ENCODE peak calls at places on chromosomes 5 and 9, in seven cellular contexts. One of them, this sample, is unnamed.

GRCh38 chr9:68507098-68507795 is 33.4 kb downstream of the TMEM252 start:
- DNase-seq in stomach: no peak
- DNase-seq in OCI-LY7: peak; percentile 26
- DNase-seq in HFF-Myc: no peak
- DNase-seq in aorta: no peak
- DNase-seq in BJ: no peak
- DNase-seq in transverse colon: no peak
- DNase-seq in this sample: peak; percentile 37

GRCh38 chr9:107890921-107891465 is 401.4 kb upstream of the KLF4 start:
- DNase-seq in stomach: no peak
- DNase-seq in OCI-LY7: no peak
- DNase-seq in HFF-Myc: no peak
- DNase-seq in aorta: no peak
- DNase-seq in BJ: no peak
- DNase-seq in transverse colon: no peak
- DNase-seq in this sample: no peak

GRCh38 chr9:72440383-72440782 is 75.4 kb upstream of the ZFAND5 start:
- DNase-seq in stomach: no peak
- DNase-seq in OCI-LY7: no peak
- DNase-seq in HFF-Myc: no peak
- DNase-seq in aorta: no peak
- DNase-seq in BJ: no peak
- DNase-seq in transverse colon: no peak
- DNase-seq in this sample: no peak

GRCh38 chr9:123929177-123929869 is 603 bp downstream of the DENND1A start:
- DNase-seq in stomach: no peak
- DNase-seq in OCI-LY7: peak; percentile 33
- DNase-seq in HFF-Myc: no peak
- DNase-seq in aorta: no peak
- DNase-seq in BJ: no peak
- DNase-seq in transverse colon: peak; percentile 44
- DNase-seq in this sample: peak; percentile 66

GRCh38 chr5:15938961-15939360 is 240.6 kb downstream of the MARCHF11 start:
- DNase-seq in stomach: no peak
- DNase-seq in OCI-LY7: no peak
- DNase-seq in HFF-Myc: peak; percentile 63
- DNase-seq in aorta: no peak
- DNase-seq in BJ: peak; percentile 25
- DNase-seq in transverse colon: no peak
- DNase-seq in this sample: no peak

GRCh38 chr5:136133416-136134383 is 1.1 kb downstream of the SMAD5 start:
- DNase-seq in stomach: peak; percentile 68
- DNase-seq in OCI-LY7: peak; percentile 52
- DNase-seq in HFF-Myc: no peak
- DNase-seq in aorta: peak; percentile 75
- DNase-seq in BJ: no peak
- DNase-seq in transverse colon: peak; percentile 66
- DNase-seq in this sample: peak; percentile 45

GRCh38 chr5:33737697-33738096 is 154.1 kb downstream of the ADAMTS12 start:
- DNase-seq in stomach: no peak
- DNase-seq in OCI-LY7: no peak
- DNase-seq in HFF-Myc: no peak
- DNase-seq in aorta: no peak
- DNase-seq in BJ: no peak
- DNase-seq in transverse colon: no peak
- DNase-seq in this sample: no peak

GRCh38 chr5:107672212-107673105 is 1.7 kb upstream of the EFNA5 start:
- DNase-seq in stomach: peak; percentile 85
- DNase-seq in OCI-LY7: peak; percentile 67
- DNase-seq in HFF-Myc: no peak
- DNase-seq in aorta: peak; percentile 89
- DNase-seq in BJ: peak; percentile 35
- DNase-seq in transverse colon: peak; percentile 88
- DNase-seq in this sample: peak; percentile 80

GRCh38 chr5:2015116-2015848 is 132.6 kb upstream of the IRX4 start:
- DNase-seq in stomach: no peak
- DNase-seq in OCI-LY7: no peak
- DNase-seq in HFF-Myc: no peak
- DNase-seq in aorta: no peak
- DNase-seq in BJ: no peak
- DNase-seq in transverse colon: no peak
- DNase-seq in this sample: no peak

GRCh38 chr5:41908374-41909079 is 4.4 kb downstream of the RIMOC1 start:
- DNase-seq in stomach: no peak
- DNase-seq in OCI-LY7: no peak
- DNase-seq in HFF-Myc: no peak
- DNase-seq in aorta: no peak
- DNase-seq in BJ: peak; percentile 41
- DNase-seq in transverse colon: no peak
- DNase-seq in this sample: no peak

GRCh38 chr5:77560677-77561263 is 68.7 kb upstream of the WDR41 start:
- DNase-seq in stomach: no peak
- DNase-seq in OCI-LY7: peak; percentile 14
- DNase-seq in HFF-Myc: peak; percentile 21
- DNase-seq in aorta: no peak
- DNase-seq in BJ: no peak
- DNase-seq in transverse colon: no peak
- DNase-seq in this sample: peak; percentile 60

GRCh38 chr9:93130861-93131481 is 3.1 kb downstream of the NINJ1 start:
- DNase-seq in stomach: no peak
- DNase-seq in OCI-LY7: no peak
- DNase-seq in HFF-Myc: no peak
- DNase-seq in aorta: no peak
- DNase-seq in BJ: no peak
- DNase-seq in transverse colon: peak; percentile 44
- DNase-seq in this sample: no peak

GRCh38 chr9:15142903-15143534 is 164.0 kb downstream of the TTC39B start:
- DNase-seq in stomach: no peak
- DNase-seq in OCI-LY7: peak; percentile 46
- DNase-seq in HFF-Myc: peak; percentile 29
- DNase-seq in aorta: no peak
- DNase-seq in BJ: no peak
- DNase-seq in transverse colon: no peak
- DNase-seq in this sample: peak; percentile 52

GRCh38 chr9:95379630-95380029 is 62.1 kb upstream of the FANCC start:
- DNase-seq in stomach: no peak
- DNase-seq in OCI-LY7: peak; percentile 45
- DNase-seq in HFF-Myc: no peak
- DNase-seq in aorta: no peak
- DNase-seq in BJ: no peak
- DNase-seq in transverse colon: no peak
- DNase-seq in this sample: peak; percentile 15

GRCh38 chr5:69217154-69217731 is 17.4 kb upstream of the CDK7 start:
- DNase-seq in stomach: peak; percentile 99
- DNase-seq in OCI-LY7: no peak
- DNase-seq in HFF-Myc: no peak
- DNase-seq in aorta: no peak
- DNase-seq in BJ: no peak
- DNase-seq in transverse colon: peak; percentile 99
- DNase-seq in this sample: peak; percentile 30

GRCh38 chr9:134434896-134435506 is 108.7 kb downstream of the RXRA start:
- DNase-seq in stomach: peak; percentile 98
- DNase-seq in OCI-LY7: no peak
- DNase-seq in HFF-Myc: peak; percentile 91
- DNase-seq in aorta: peak; percentile 97
- DNase-seq in BJ: peak; percentile 74
- DNase-seq in transverse colon: peak; percentile 91
- DNase-seq in this sample: no peak

GRCh38 chr5:143514915-143515314 is 111.4 kb upstream of the NR3C1 start:
- DNase-seq in stomach: no peak
- DNase-seq in OCI-LY7: no peak
- DNase-seq in HFF-Myc: no peak
- DNase-seq in aorta: no peak
- DNase-seq in BJ: peak; percentile 59
- DNase-seq in transverse colon: no peak
- DNase-seq in this sample: peak; percentile 34

DNA sequence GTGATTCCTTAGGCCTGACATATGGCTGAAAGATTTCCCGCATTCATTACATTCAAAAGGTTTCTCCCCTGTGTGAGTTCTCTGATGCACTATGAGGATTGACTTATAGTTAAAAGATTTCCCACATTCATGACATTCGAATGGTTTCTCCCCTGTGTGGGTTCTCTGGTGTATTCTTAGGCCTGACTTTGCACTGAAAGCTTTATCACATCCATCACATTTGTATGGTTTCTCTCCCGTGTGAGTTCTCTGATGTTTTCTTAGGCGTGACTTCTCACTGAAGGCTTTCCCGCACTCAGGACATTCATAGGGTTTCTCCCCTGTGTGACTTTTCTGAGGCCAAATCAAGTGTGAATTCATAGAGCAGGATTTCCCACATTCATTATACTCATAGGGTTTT is 35.8 kb downstream of the ZNF782 start:
- DNase-seq in stomach: no peak
- DNase-seq in OCI-LY7: peak; percentile 1
- DNase-seq in HFF-Myc: no peak
- DNase-seq in aorta: no peak
- DNase-seq in BJ: no peak
- DNase-seq in transverse colon: no peak
- DNase-seq in this sample: no peak
- H3K4me3 ChIP-seq in stomach: no peak overlapping the region
- H3K4me3 ChIP-seq in OCI-LY7: no peak overlapping the region
- H3K4me3 ChIP-seq in HFF-Myc: no peak overlapping the region
- H3K4me3 ChIP-seq in aorta: no peak overlapping the region
- H3K4me3 ChIP-seq in BJ: no peak overlapping the region
- H3K4me3 ChIP-seq in transverse colon: no peak overlapping the region
- H3K4me3 ChIP-seq in this sample: no peak overlapping the region

DNA sequence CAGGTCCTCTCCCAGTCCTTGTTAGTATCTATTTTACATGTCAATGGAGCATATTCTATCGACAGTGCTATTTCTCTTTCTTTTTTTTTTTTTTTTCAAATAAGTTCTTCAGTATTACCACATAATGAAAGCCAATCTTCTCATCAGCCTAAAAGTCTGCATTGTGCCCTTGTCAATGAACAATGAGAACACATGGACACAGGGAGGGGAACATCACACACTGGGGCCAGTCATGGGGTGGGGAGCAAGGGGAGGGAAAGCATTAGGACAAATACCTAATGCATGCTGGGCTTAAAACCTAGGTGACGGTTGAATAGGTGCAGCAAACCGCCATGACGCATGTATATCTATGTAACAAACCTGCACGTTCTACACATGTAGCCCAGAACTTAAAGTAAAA is 47.7 kb upstream of the TEX48 start:
- DNase-seq in stomach: no peak
- DNase-seq in OCI-LY7: no peak
- DNase-seq in HFF-Myc: no peak
- DNase-seq in aorta: no peak
- DNase-seq in BJ: no peak
- DNase-seq in transverse colon: no peak
- DNase-seq in this sample: no peak
- H3K4me3 ChIP-seq in stomach: no peak overlapping the region
- H3K4me3 ChIP-seq in OCI-LY7: no peak overlapping the region
- H3K4me3 ChIP-seq in HFF-Myc: no peak overlapping the region
- H3K4me3 ChIP-seq in aorta: no peak overlapping the region
- H3K4me3 ChIP-seq in BJ: no peak overlapping the region
- H3K4me3 ChIP-seq in transverse colon: no peak overlapping the region
- H3K4me3 ChIP-seq in this sample: no peak overlapping the region

DNA sequence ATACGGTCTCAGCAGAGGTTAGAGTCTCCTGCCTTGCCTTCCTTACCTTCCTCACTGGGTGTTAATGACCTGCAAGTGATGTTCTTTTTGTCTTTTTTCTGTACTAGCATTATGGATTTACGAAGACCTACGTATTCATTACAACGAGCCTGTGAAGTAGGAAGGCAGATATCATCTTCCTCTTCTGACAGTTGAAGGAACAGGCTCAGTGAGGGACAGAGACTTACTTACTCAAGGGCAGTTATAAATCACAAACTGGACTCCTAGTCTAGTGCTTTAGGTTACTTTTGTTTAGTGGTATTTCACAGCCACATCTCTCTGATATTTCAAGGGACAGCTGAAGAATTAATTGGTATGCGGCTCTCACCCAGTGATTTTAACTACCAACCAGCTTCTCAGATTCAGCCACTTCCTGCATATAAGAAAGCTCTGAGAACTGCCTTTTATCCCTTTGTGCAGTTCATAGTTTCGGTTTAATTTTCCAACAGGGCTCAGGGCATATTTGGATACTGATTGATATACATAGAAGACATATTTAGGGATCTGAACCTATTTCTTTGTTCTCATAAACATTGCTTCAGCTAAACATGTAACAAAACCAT is 85.1 kb upstream of the CKMT2 start:
- DNase-seq in stomach: no peak
- DNase-seq in OCI-LY7: no peak
- DNase-seq in HFF-Myc: no peak
- DNase-seq in aorta: no peak
- DNase-seq in BJ: no peak
- DNase-seq in transverse colon: no peak
- DNase-seq in this sample: no peak
- H3K4me3 ChIP-seq in stomach: no peak overlapping the region
- H3K4me3 ChIP-seq in OCI-LY7: no peak overlapping the region
- H3K4me3 ChIP-seq in HFF-Myc: no peak overlapping the region
- H3K4me3 ChIP-seq in aorta: no peak overlapping the region
- H3K4me3 ChIP-seq in BJ: no peak overlapping the region
- H3K4me3 ChIP-seq in transverse colon: no peak overlapping the region
- H3K4me3 ChIP-seq in this sample: no peak overlapping the region

GRCh38 chr5:56839062-56839461 is 23.7 kb downstream of the MAP3K1 start:
- DNase-seq in stomach: no peak
- DNase-seq in OCI-LY7: no peak
- DNase-seq in HFF-Myc: no peak
- DNase-seq in aorta: no peak
- DNase-seq in BJ: no peak
- DNase-seq in transverse colon: no peak
- DNase-seq in this sample: no peak
- H3K4me3 ChIP-seq in stomach: no peak overlapping the region
- H3K4me3 ChIP-seq in OCI-LY7: no peak overlapping the region
- H3K4me3 ChIP-seq in HFF-Myc: no peak overlapping the region
- H3K4me3 ChIP-seq in aorta: no peak overlapping the region
- H3K4me3 ChIP-seq in BJ: no peak overlapping the region
- H3K4me3 ChIP-seq in transverse colon: no peak overlapping the region
- H3K4me3 ChIP-seq in this sample: no peak overlapping the region

GRCh38 chr5:116585227-116585626 is 10.6 kb upstream of the SEMA6A start:
- DNase-seq in stomach: no peak
- DNase-seq in OCI-LY7: no peak
- DNase-seq in HFF-Myc: no peak
- DNase-seq in aorta: no peak
- DNase-seq in BJ: no peak
- DNase-seq in transverse colon: no peak
- DNase-seq in this sample: no peak
- H3K4me3 ChIP-seq in stomach: no peak overlapping the region
- H3K4me3 ChIP-seq in OCI-LY7: no peak overlapping the region
- H3K4me3 ChIP-seq in HFF-Myc: no peak overlapping the region
- H3K4me3 ChIP-seq in aorta: no peak overlapping the region
- H3K4me3 ChIP-seq in BJ: no peak overlapping the region
- H3K4me3 ChIP-seq in transverse colon: no peak overlapping the region
- H3K4me3 ChIP-seq in this sample: no peak overlapping the region

This sample was measured in GM12865.